ENCODE peak calls at places on chromosomes 3 and 15, in eight cellular contexts. D, X, P, M, Z, Y, F and T are unnamed samples.

GRCh38 chr15:83498801-83499200 is 51.7 kb downstream of the SH3GL3 start:
- DNase-seq in D (no peak), Z (no peak), X (no peak), F (no peak), M (no peak), Y (no peak), P (no peak), T (no peak)

GRCh38 chr3:52311567-52312119 is 4.5 kb upstream of the DNAH1 start:
- DNase-seq in P (peak), Y (no peak), D (no peak), Z (no peak), F (no peak), M (no peak), X (no peak), T (no peak)

GRCh38 chr3:160678447-160678846 is 1.5 kb downstream of the ARL14 start:
- DNase-seq in P (no peak), D (no peak), Y (peak), Z (no peak), F (no peak), X (no peak), M (no peak), T (no peak)

GRCh38 chr3:141406265-141406664 is 38.0 kb downstream of the ZBTB38 start:
- DNase-seq in F (no peak), Z (no peak), X (no peak), P (no peak), Y (no peak), M (no peak), D (no peak), T (no peak)

GRCh38 chr15:51649659-51650521 is 27.3 kb upstream of the DMXL2 start:
- DNase-seq in X (peak), P (peak), Y (peak), F (no peak), D (peak), M (no peak), Z (peak), T (peak)

GRCh38 chr3:141784096-141784495 is 20.9 kb downstream of the GRK7 start:
- DNase-seq in Z (no peak), X (no peak), M (no peak), Y (no peak), F (no peak), D (no peak), P (no peak), T (no peak)

GRCh38 chr3:13492976-13493866 is 13.1 kb downstream of the HDAC11 start:
- DNase-seq in Y (no peak), Z (no peak), X (no peak), M (no peak), F (no peak), P (no peak), D (no peak), T (no peak)

GRCh38 chr3:48086736-48087470 is 70.7 kb upstream of the MAP4 start:
- DNase-seq in F (no peak), Y (no peak), Z (no peak), X (peak), D (no peak), P (no peak), M (no peak), T (no peak)

GRCh38 chr3:114307222-114307840 is 13.5 kb downstream of the TIGIT start:
- DNase-seq in P (no peak), F (no peak), Z (peak), X (no peak), M (no peak), Y (no peak), D (no peak), T (no peak)

GRCh38 chr3:63968612-63969350 is 54.5 kb downstream of the PSMD6 start:
- DNase-seq in X (no peak), F (no peak), D (no peak), Z (no peak), M (no peak), P (no peak), Y (no peak), T (no peak)